ENCODE peak calls at places on chromosomes 11 and 22, in eight cellular contexts. One of them, this sample, is unnamed.

GRCh38 chr22:47310601-47311000 is 548.2 kb downstream of the TBC1D22A start:
- DNase-seq in uterus: no peak
- DNase-seq in cardiac muscle cell: no peak
- DNase-seq in right lobe of liver: no peak
- DNase-seq in brain microvascular endothelial cell: no peak
- DNase-seq in H1: no peak
- DNase-seq in testis: no peak
- DNase-seq in CD8-positive, alpha-beta T cell: no peak
- DNase-seq in this sample: peak

GRCh38 chr22:47392729-47393128 is 630.3 kb downstream of the TBC1D22A start:
- DNase-seq in uterus: no peak
- DNase-seq in cardiac muscle cell: no peak
- DNase-seq in right lobe of liver: peak
- DNase-seq in brain microvascular endothelial cell: no peak
- DNase-seq in H1: no peak
- DNase-seq in testis: no peak
- DNase-seq in CD8-positive, alpha-beta T cell: no peak
- DNase-seq in this sample: no peak

GRCh38 chr22:29149841-29150555 is 55.7 kb upstream of the EMID1 start:
- DNase-seq in uterus: no peak
- DNase-seq in cardiac muscle cell: no peak
- DNase-seq in right lobe of liver: no peak
- DNase-seq in brain microvascular endothelial cell: no peak
- DNase-seq in H1: no peak
- DNase-seq in testis: peak
- DNase-seq in CD8-positive, alpha-beta T cell: no peak
- DNase-seq in this sample: no peak

GRCh38 chr11:61728940-61729219 is 23.6 kb upstream of the MYRF start:
- DNase-seq in uterus: no peak
- DNase-seq in cardiac muscle cell: peak
- DNase-seq in right lobe of liver: no peak
- DNase-seq in brain microvascular endothelial cell: peak
- DNase-seq in H1: no peak
- DNase-seq in testis: no peak
- DNase-seq in CD8-positive, alpha-beta T cell: no peak
- DNase-seq in this sample: peak

GRCh38 chr11:56700242-56700918 is 1.5 kb downstream of the OR9G1 start:
- DNase-seq in uterus: no peak
- DNase-seq in cardiac muscle cell: no peak
- DNase-seq in right lobe of liver: no peak
- DNase-seq in brain microvascular endothelial cell: no peak
- DNase-seq in H1: no peak
- DNase-seq in testis: no peak
- DNase-seq in CD8-positive, alpha-beta T cell: no peak
- DNase-seq in this sample: no peak

GRCh38 chr22:36872866-36873498 is 12.2 kb downstream of the NCF4 start:
- DNase-seq in uterus: no peak
- DNase-seq in cardiac muscle cell: no peak
- DNase-seq in right lobe of liver: no peak
- DNase-seq in brain microvascular endothelial cell: no peak
- DNase-seq in H1: no peak
- DNase-seq in testis: no peak
- DNase-seq in CD8-positive, alpha-beta T cell: no peak
- DNase-seq in this sample: no peak

GRCh38 chr22:32788884-32789624 is 12.5 kb upstream of the TIMP3 start:
- DNase-seq in uterus: no peak
- DNase-seq in cardiac muscle cell: peak
- DNase-seq in right lobe of liver: no peak
- DNase-seq in brain microvascular endothelial cell: no peak
- DNase-seq in H1: no peak
- DNase-seq in testis: no peak
- DNase-seq in CD8-positive, alpha-beta T cell: no peak
- DNase-seq in this sample: no peak

GRCh38 chr11:62854825-62855570 is 15.6 kb upstream of the WDR74 start:
- DNase-seq in uterus: no peak
- DNase-seq in cardiac muscle cell: no peak
- DNase-seq in right lobe of liver: no peak
- DNase-seq in brain microvascular endothelial cell: no peak
- DNase-seq in H1: no peak
- DNase-seq in testis: no peak
- DNase-seq in CD8-positive, alpha-beta T cell: no peak
- DNase-seq in this sample: no peak

GRCh38 chr11:95545116-95545875 is 244.3 kb downstream of the FAM76B start:
- DNase-seq in uterus: no peak
- DNase-seq in cardiac muscle cell: no peak
- DNase-seq in right lobe of liver: no peak
- DNase-seq in brain microvascular endothelial cell: no peak
- DNase-seq in H1: no peak
- DNase-seq in testis: no peak
- DNase-seq in CD8-positive, alpha-beta T cell: no peak
- DNase-seq in this sample: no peak

GRCh38 chr11:16780146-16780545 is 41.7 kb downstream of the C11orf58 start:
- DNase-seq in uterus: no peak
- DNase-seq in cardiac muscle cell: no peak
- DNase-seq in right lobe of liver: no peak
- DNase-seq in brain microvascular endothelial cell: no peak
- DNase-seq in H1: no peak
- DNase-seq in testis: no peak
- DNase-seq in CD8-positive, alpha-beta T cell: no peak
- DNase-seq in this sample: no peak

GRCh38 chr11:128669491-128669890 is 24.4 kb upstream of the FLI1 start:
- DNase-seq in uterus: no peak
- DNase-seq in cardiac muscle cell: peak
- DNase-seq in right lobe of liver: no peak
- DNase-seq in brain microvascular endothelial cell: peak
- DNase-seq in H1: no peak
- DNase-seq in testis: no peak
- DNase-seq in CD8-positive, alpha-beta T cell: no peak
- DNase-seq in this sample: no peak

GRCh38 chr11:8288166-8288772 is 24.6 kb upstream of the LMO1 start:
- DNase-seq in uterus: no peak
- DNase-seq in cardiac muscle cell: no peak
- DNase-seq in right lobe of liver: no peak
- DNase-seq in brain microvascular endothelial cell: no peak
- DNase-seq in H1: no peak
- DNase-seq in testis: no peak
- DNase-seq in CD8-positive, alpha-beta T cell: peak
- DNase-seq in this sample: no peak

GRCh38 chr11:69040581-69041260 is 8.0 kb upstream of the TPCN2 start:
- DNase-seq in uterus: no peak
- DNase-seq in cardiac muscle cell: peak
- DNase-seq in right lobe of liver: no peak
- DNase-seq in brain microvascular endothelial cell: peak
- DNase-seq in H1: no peak
- DNase-seq in testis: no peak
- DNase-seq in CD8-positive, alpha-beta T cell: no peak
- DNase-seq in this sample: no peak
- H3K27ac ChIP-seq in uterus: peak
- H3K27ac ChIP-seq in cardiac muscle cell: peak
- H3K27ac ChIP-seq in right lobe of liver: no peak
- H3K27ac ChIP-seq in brain microvascular endothelial cell: peak
- H3K27ac ChIP-seq in H1: no peak
- H3K27ac ChIP-seq in testis: no peak
- H3K27ac ChIP-seq in CD8-positive, alpha-beta T cell: no peak
- H3K27ac ChIP-seq in this sample: no peak

GRCh38 chr11:108069947-108070346 is 51.4 kb upstream of the ACAT1 start:
- DNase-seq in uterus: no peak
- DNase-seq in cardiac muscle cell: peak
- DNase-seq in right lobe of liver: no peak
- DNase-seq in brain microvascular endothelial cell: peak
- DNase-seq in H1: no peak
- DNase-seq in testis: no peak
- DNase-seq in CD8-positive, alpha-beta T cell: no peak
- DNase-seq in this sample: no peak
- H3K27ac ChIP-seq in uterus: no peak
- H3K27ac ChIP-seq in cardiac muscle cell: no peak
- H3K27ac ChIP-seq in right lobe of liver: no peak
- H3K27ac ChIP-seq in brain microvascular endothelial cell: peak
- H3K27ac ChIP-seq in H1: no peak
- H3K27ac ChIP-seq in testis: no peak
- H3K27ac ChIP-seq in CD8-positive, alpha-beta T cell: peak
- H3K27ac ChIP-seq in this sample: no peak

GRCh38 chr11:64556044-64556720 is 34.8 kb upstream of the SLC22A12 start:
- DNase-seq in uterus: no peak
- DNase-seq in cardiac muscle cell: no peak
- DNase-seq in right lobe of liver: no peak
- DNase-seq in brain microvascular endothelial cell: no peak
- DNase-seq in H1: no peak
- DNase-seq in testis: no peak
- DNase-seq in CD8-positive, alpha-beta T cell: no peak
- DNase-seq in this sample: no peak
- H3K27ac ChIP-seq in uterus: peak
- H3K27ac ChIP-seq in cardiac muscle cell: no peak
- H3K27ac ChIP-seq in right lobe of liver: no peak
- H3K27ac ChIP-seq in brain microvascular endothelial cell: no peak
- H3K27ac ChIP-seq in H1: no peak
- H3K27ac ChIP-seq in testis: peak
- H3K27ac ChIP-seq in CD8-positive, alpha-beta T cell: no peak
- H3K27ac ChIP-seq in this sample: no peak

GRCh38 chr11:118910309-118911112 is 15.2 kb downstream of the BCL9L start:
- DNase-seq in uterus: peak
- DNase-seq in cardiac muscle cell: peak
- DNase-seq in right lobe of liver: no peak
- DNase-seq in brain microvascular endothelial cell: peak
- DNase-seq in H1: no peak
- DNase-seq in testis: peak
- DNase-seq in CD8-positive, alpha-beta T cell: peak
- DNase-seq in this sample: no peak

GRCh38 chr11:118912742-118913410 is 12.8 kb downstream of the BCL9L start:
- DNase-seq in uterus: peak
- DNase-seq in cardiac muscle cell: no peak
- DNase-seq in right lobe of liver: no peak
- DNase-seq in brain microvascular endothelial cell: no peak
- DNase-seq in H1: no peak
- DNase-seq in testis: no peak
- DNase-seq in CD8-positive, alpha-beta T cell: no peak
- DNase-seq in this sample: no peak

GRCh38 chr11:118913411-118914125 is 12.2 kb downstream of the BCL9L start:
- DNase-seq in uterus: peak
- DNase-seq in cardiac muscle cell: no peak
- DNase-seq in right lobe of liver: no peak
- DNase-seq in brain microvascular endothelial cell: no peak
- DNase-seq in H1: no peak
- DNase-seq in testis: no peak
- DNase-seq in CD8-positive, alpha-beta T cell: peak
- DNase-seq in this sample: no peak

GRCh38 chr11:118911113-118911879 is 14.4 kb downstream of the BCL9L start:
- DNase-seq in uterus: peak
- DNase-seq in cardiac muscle cell: peak
- DNase-seq in right lobe of liver: no peak
- DNase-seq in brain microvascular endothelial cell: no peak
- DNase-seq in H1: no peak
- DNase-seq in testis: no peak
- DNase-seq in CD8-positive, alpha-beta T cell: peak
- DNase-seq in this sample: no peak

DNA sequence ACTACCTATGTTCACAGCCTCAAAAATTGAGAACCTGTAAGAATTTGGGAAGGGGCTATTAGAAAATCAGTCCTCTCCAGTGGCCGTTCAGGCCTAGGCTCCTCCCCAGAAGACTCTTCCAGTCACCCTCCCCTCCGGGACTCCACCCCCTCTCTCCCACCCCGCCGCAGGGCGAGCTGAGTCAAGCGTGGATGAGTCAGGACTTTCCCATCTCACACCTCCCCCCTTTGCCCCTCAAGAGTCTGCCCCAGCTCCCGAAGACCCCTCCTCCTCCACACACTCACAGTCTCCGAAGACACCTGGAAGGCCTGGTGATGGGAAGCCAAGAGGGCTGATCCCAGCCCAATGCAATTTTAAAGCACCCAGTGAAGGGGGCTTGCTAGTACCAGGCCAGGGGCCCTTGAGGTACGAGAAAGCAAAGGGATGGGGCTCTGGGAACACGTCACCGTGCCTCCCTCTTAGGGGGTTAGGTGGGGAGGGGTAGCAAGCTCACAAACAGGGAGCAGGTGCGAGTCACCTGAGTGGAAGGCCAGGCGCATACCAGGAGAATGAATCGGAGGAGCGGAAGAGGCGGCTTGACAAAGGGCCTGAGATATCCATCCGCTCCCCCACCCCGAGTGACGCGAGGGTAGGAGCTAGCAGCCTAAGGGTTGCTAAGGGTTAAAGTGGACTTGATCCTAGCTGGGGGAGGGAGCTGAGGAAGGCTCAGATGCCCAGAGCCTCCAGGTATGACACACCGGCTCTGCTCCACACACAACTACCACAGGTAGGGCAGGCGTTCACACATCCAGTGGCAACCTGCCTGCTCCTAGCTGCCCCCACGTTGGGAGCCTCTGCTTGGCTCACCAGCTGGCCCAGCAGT is 13.6 kb downstream of the BCL9L start:
- DNase-seq in uterus: peak
- DNase-seq in cardiac muscle cell: peak
- DNase-seq in right lobe of liver: no peak
- DNase-seq in brain microvascular endothelial cell: peak
- DNase-seq in H1: no peak
- DNase-seq in testis: peak
- DNase-seq in CD8-positive, alpha-beta T cell: peak
- DNase-seq in this sample: peak
- H3K27ac ChIP-seq in uterus: peak
- H3K27ac ChIP-seq in cardiac muscle cell: peak
- H3K27ac ChIP-seq in right lobe of liver: peak
- H3K27ac ChIP-seq in brain microvascular endothelial cell: peak
- H3K27ac ChIP-seq in H1: peak
- H3K27ac ChIP-seq in testis: peak
- H3K27ac ChIP-seq in CD8-positive, alpha-beta T cell: peak
- H3K27ac ChIP-seq in this sample: peak

GRCh38 chr11:125770583-125770982 is 8.0 kb downstream of the PATE2 start:
- DNase-seq in uterus: no peak
- DNase-seq in cardiac muscle cell: no peak
- DNase-seq in right lobe of liver: no peak
- DNase-seq in brain microvascular endothelial cell: no peak
- DNase-seq in H1: no peak
- DNase-seq in testis: no peak
- DNase-seq in CD8-positive, alpha-beta T cell: no peak
- DNase-seq in this sample: no peak
- H3K27ac ChIP-seq in uterus: no peak
- H3K27ac ChIP-seq in cardiac muscle cell: no peak
- H3K27ac ChIP-seq in right lobe of liver: no peak
- H3K27ac ChIP-seq in brain microvascular endothelial cell: no peak
- H3K27ac ChIP-seq in H1: no peak
- H3K27ac ChIP-seq in testis: no peak
- H3K27ac ChIP-seq in CD8-positive, alpha-beta T cell: no peak
- H3K27ac ChIP-seq in this sample: no peak

This sample was measured in epithelial cell of prostate.